ENCODE peak calls at places on chromosomes 2 and 18, in ten cellular contexts. T, R, Q, J, Y, Z, A, X, D and M are unnamed samples.

GRCh38 chr18:35559867-35560266 is 21.7 kb upstream of the GALNT1 start:
- DNase-seq in T (no peak), R (no peak), Q (no peak), J (no peak), Y (no peak), Z (no peak), A (no peak), X (no peak), D (no peak), M (no peak)

GRCh38 chr2:158484892-158485556 is 28.3 kb downstream of the PKP4 start:
- DNase-seq in T (no peak), R (no peak), Q (no peak), J (no peak), Y (no peak), Z (no peak), A (no peak), X (no peak), D (no peak), M (no peak)

GRCh38 chr2:86750240-86750839 is 30.2 kb downstream of the RMND5A start:
- DNase-seq in T (no peak), R (no peak), Q (no peak), J (no peak), Y (no peak), Z (no peak), A (no peak), X (no peak), D (no peak), M (no peak)

GRCh38 chr18:74396252-74397204 is 60.6 kb downstream of the DIPK1C start:
- DNase-seq in T (no peak), R (no peak), Q (no peak), J (no peak), Y (no peak), Z (no peak), A (no peak), X (no peak), D (no peak), M (no peak)

GRCh38 chr2:143823286-143823685 is 694.1 kb downstream of the ARHGAP15 start:
- DNase-seq in T (no peak), R (no peak), Q (no peak), J (no peak), Y (no peak), Z (no peak), A (no peak), X (no peak), D (no peak), M (no peak)

GRCh38 chr2:72990695-72991438 is 73.5 kb downstream of the EMX1 start:
- DNase-seq in T (no peak), R (no peak), Q (no peak), J (no peak), Y (no peak), Z (no peak), A (no peak), X (no peak), D (no peak), M (no peak)

GRCh38 chr2:85584857-85585780 is 888 bp downstream of the VAMP5 start:
- DNase-seq in T (no peak), R (no peak), Q (no peak), J (no peak), Y (peak), Z (peak), A (no peak), X (no peak), D (peak), M (no peak)

GRCh38 chr18:5413447-5413846 is 117.9 kb upstream of the ZBTB14 start:
- DNase-seq in T (no peak), R (no peak), Q (no peak), J (no peak), Y (no peak), Z (no peak), A (no peak), X (no peak), D (no peak), M (no peak)

GRCh38 chr18:40937386-40937785 is 1017.6 kb upstream of the PIK3C3 start:
- DNase-seq in T (no peak), R (no peak), Q (no peak), J (no peak), Y (no peak), Z (no peak), A (no peak), X (no peak), D (no peak), M (no peak)

GRCh38 chr2:173010233-173010632 is 65.4 kb upstream of the MAP3K20 start:
- DNase-seq in T (no peak), R (no peak), Q (no peak), J (no peak), Y (no peak), Z (no peak), A (no peak), X (no peak), D (no peak), M (no peak)

GRCh38 chr18:23272498-23273232 is 137.4 kb downstream of the CABLES1 start:
- DNase-seq in T (no peak), R (no peak), Q (no peak), J (no peak), Y (no peak), Z (no peak), A (no peak), X (no peak), D (no peak), M (no peak)

GRCh38 chr18:24063121-24063731 is 48.7 kb downstream of the TTC39C start:
- DNase-seq in T (no peak), R (no peak), Q (no peak), J (no peak), Y (peak), Z (no peak), A (no peak), X (no peak), D (no peak), M (no peak)

GRCh38 chr2:236644502-236644911 is 74.9 kb downstream of the ACKR3 start:
- DNase-seq in T (no peak), R (no peak), Q (no peak), J (no peak), Y (no peak), Z (no peak), A (no peak), X (no peak), D (no peak), M (no peak)

GRCh38 chr2:203683932-203684556 is 22.4 kb upstream of the CD28 start:
- DNase-seq in T (no peak), R (no peak), Q (no peak), J (no peak), Y (peak), Z (no peak), A (peak), X (no peak), D (no peak), M (no peak)

GRCh38 chr2:66929632-66930385 is 467.3 kb upstream of the ETAA1 start:
- DNase-seq in T (no peak), R (no peak), Q (no peak), J (no peak), Y (peak), Z (peak), A (no peak), X (no peak), D (no peak), M (no peak)

GRCh38 chr18:62399781-62400308 is 74.7 kb downstream of the TNFRSF11A start:
- DNase-seq in T (no peak), R (peak), Q (peak), J (peak), Y (peak), Z (no peak), A (no peak), X (no peak), D (no peak), M (no peak)

GRCh38 chr2:96485751-96486643 is 19.2 kb downstream of the NEURL3 start:
- DNase-seq in T (peak), R (no peak), Q (peak), J (peak), Y (peak), Z (peak), A (peak), X (peak), D (no peak), M (peak)

GRCh38 chr2:179591690-179592089 is 269.7 kb downstream of the ZNF385B start:
- DNase-seq in T (no peak), R (no peak), Q (no peak), J (no peak), Y (no peak), Z (no peak), A (no peak), X (no peak), D (no peak), M (no peak)

GRCh38 chr18:49899647-49900330 is 86.5 kb upstream of the ACAA2 start:
- DNase-seq in T (no peak), R (peak), Q (no peak), J (peak), Y (no peak), Z (no peak), A (no peak), X (no peak), D (no peak), M (no peak)

GRCh38 chr18:59985289-59985688 is 85.5 kb downstream of the PMAIP1 start:
- DNase-seq in T (no peak), R (no peak), Q (no peak), J (no peak), Y (no peak), Z (no peak), A (no peak), X (no peak), D (no peak), M (no peak)

GRCh38 chr2:37020212-37020886 is 54.0 kb upstream of the STRN start:
- DNase-seq in T (no peak), R (no peak), Q (no peak), J (no peak), Y (peak), Z (peak), A (no peak), X (no peak), D (no peak), M (peak)

GRCh38 chr2:100653449-100654045 is 90.8 kb downstream of the PDCL3 start:
- DNase-seq in T (no peak), R (no peak), Q (no peak), J (no peak), Y (no peak), Z (no peak), A (no peak), X (no peak), D (no peak), M (no peak)

GRCh38 chr2:128427356-128427755 is 108.7 kb upstream of the HS6ST1 start:
- DNase-seq in T (no peak), R (no peak), Q (no peak), J (no peak), Y (no peak), Z (no peak), A (no peak), X (no peak), D (no peak), M (no peak)

GRCh38 chr2:145096582-145096981 is 576.7 kb upstream of the ZEB2 start:
- DNase-seq in T (no peak), R (no peak), Q (no peak), J (no peak), Y (peak), Z (no peak), A (no peak), X (no peak), D (peak), M (no peak)

GRCh38 chr2:118748245-118748885 is 99.1 kb downstream of the EN1 start:
- DNase-seq in T (no peak), R (no peak), Q (no peak), J (no peak), Y (no peak), Z (no peak), A (no peak), X (no peak), D (peak), M (no peak)